ENCODE peak calls at places on chromosome 19, in eight cellular contexts. S is activated CD8-positive, alpha-beta memory T cell treated with anti-CD3 and anti-CD28 coated beads, Interleukin-2, amount 50 U/mL, for 4 hours; X is stimulated activated CD4-positive, alpha-beta T cell treated with anti-CD3 and anti-CD28 coated beads, Interleukin-4, amount 100 ng/mL, for 1 hour; Y is A172; E is left lung; U is LHCN-M2; Z is HS-5; N is NCI-H1092. M is an unnamed sample.

GRCh38 chr19:46739290-46739771 is 6.5 kb upstream of the FKRP start:
- DNase-seq in S (no peak), X (no peak), Y (no peak), E (no peak), U (no peak), Z (no peak), N (no peak), M (peak; percentile 90)

GRCh38 chr19:33621811-33622504 is at the start of gene CHST8:
- DNase-seq in S (no peak), X (no peak), Y (no peak), E (no peak), U (no peak), Z (no peak), N (peak; percentile 38), M (no peak)

GRCh38 chr19:51337861-51338562 is 3.9 kb downstream of the VSIG10L start:
- DNase-seq in S (no peak), X (no peak), Y (no peak), E (no peak), U (no peak), Z (no peak), N (no peak), M (no peak)

GRCh38 chr19:51919606-51920005 is 7.7 kb upstream of the ZNF613 start:
- DNase-seq in S (no peak), X (no peak), Y (no peak), E (no peak), U (no peak), Z (no peak), N (no peak), M (no peak)

GRCh38 chr19:19740755-19741154 is 7.8 kb upstream of the ZNF14 start:
- DNase-seq in S (no peak), X (no peak), Y (no peak), E (no peak), U (no peak), Z (no peak), N (no peak), M (no peak)

GRCh38 chr19:41916033-41916424 is 12.2 kb downstream of the ERFL start:
- DNase-seq in S (no peak), X (no peak), Y (no peak), E (no peak), U (no peak), Z (no peak), N (no peak), M (no peak)

GRCh38 chr19:18741566-18742121 is 49.5 kb downstream of the COMP start:
- DNase-seq in S (no peak), X (no peak), Y (no peak), E (peak; percentile 80), U (no peak), Z (no peak), N (peak; percentile 53), M (no peak)

GRCh38 chr19:8333771-8334457 is 9.1 kb downstream of the KANK3 start:
- DNase-seq in S (no peak), X (no peak), Y (no peak), E (no peak), U (no peak), Z (no peak), N (no peak), M (no peak)

GRCh38 chr19:50449236-50449899 is 16.7 kb downstream of the MYBPC2 start:
- DNase-seq in S (no peak), X (no peak), Y (peak; percentile 95), E (no peak), U (peak; percentile 43), Z (no peak), N (no peak), M (no peak)

GRCh38 chr19:33578697-33579096 is 43.1 kb upstream of the CHST8 start:
- DNase-seq in S (no peak), X (no peak), Y (no peak), E (no peak), U (no peak), Z (no peak), N (no peak), M (no peak)

GRCh38 chr19:5575553-5575952 is 7.8 kb upstream of the TINCR start:
- DNase-seq in S (no peak), X (no peak), Y (no peak), E (no peak), U (no peak), Z (no peak), N (no peak), M (no peak)

GRCh38 chr19:28386080-28386869 is 826.7 kb downstream of the UQCRFS1 start:
- DNase-seq in S (no peak), X (no peak), Y (no peak), E (no peak), U (no peak), Z (no peak), N (no peak), M (no peak)

GRCh38 chr19:13748169-13748884 is 16.0 kb upstream of the MRI1 start:
- DNase-seq in S (peak; percentile 25), X (no peak), Y (peak; percentile 46), E (no peak), U (no peak), Z (no peak), N (no peak), M (no peak)

GRCh38 chr19:30224689-30225606 is 147.2 kb upstream of the ZNF536 start:
- DNase-seq in S (no peak), X (no peak), Y (no peak), E (no peak), U (no peak), Z (no peak), N (no peak), M (peak; percentile 72)

GRCh38 chr19:10193666-10194499 is 870 bp downstream of the DNMT1 start:
- DNase-seq in S (peak; percentile 29), X (no peak), Y (peak; percentile 62), E (no peak), U (peak; percentile 56), Z (peak; percentile 63), N (no peak), M (no peak)

GRCh38 chr19:906480-906879 is 6.5 kb downstream of the R3HDM4 start:
- DNase-seq in S (no peak), X (no peak), Y (no peak), E (no peak), U (no peak), Z (no peak), N (no peak), M (no peak)

GRCh38 chr19:15223649-15224371 is 8.4 kb downstream of the EPHX3 start:
- DNase-seq in S (no peak), X (no peak), Y (no peak), E (no peak), U (no peak), Z (no peak), N (no peak), M (no peak)

M was measured in cardiac septum.